ENCODE peak calls at places on chromosomes 16 and 17, in ten cellular contexts. One of them, this sample, is unnamed.

GRCh38 chr17:64786337-64786736 is 124.2 kb upstream of the SMURF2 start:
- DNase-seq in GM04504: no peak
- DNase-seq in stimulated activated CD8-positive, alpha-beta memory T cell treated with anti-CD3 and anti-CD28 coated beads, Interleukin-12 subunit alpha, Interleukin-12 subunit beta, amount 100 ng/mL, for 4 hours: no peak
- DNase-seq in skeletal muscle cell: no peak
- DNase-seq in activated CD8-positive, alpha-beta memory T cell treated with anti-CD3 and anti-CD28 coated beads, Interleukin-2, amount 50 U/mL, for 4 hours: no peak
- DNase-seq in hippocampal formation: no peak
- DNase-seq in tibial artery: peak
- DNase-seq in left cardiac atrium: no peak
- DNase-seq in NCI-H1105 treated with DMSO at 0.1 percent for 48 hours: no peak
- DNase-seq in NCI-H526 treated with DMSO at 0.1 percent for 48 hours: no peak
- DNase-seq in this sample: no peak

GRCh38 chr16:56348168-56349085 is 76.9 kb downstream of the AMFR start:
- DNase-seq in GM04504: no peak
- DNase-seq in stimulated activated CD8-positive, alpha-beta memory T cell treated with anti-CD3 and anti-CD28 coated beads, Interleukin-12 subunit alpha, Interleukin-12 subunit beta, amount 100 ng/mL, for 4 hours: no peak
- DNase-seq in skeletal muscle cell: no peak
- DNase-seq in activated CD8-positive, alpha-beta memory T cell treated with anti-CD3 and anti-CD28 coated beads, Interleukin-2, amount 50 U/mL, for 4 hours: no peak
- DNase-seq in hippocampal formation: no peak
- DNase-seq in tibial artery: no peak
- DNase-seq in left cardiac atrium: peak
- DNase-seq in NCI-H1105 treated with DMSO at 0.1 percent for 48 hours: peak
- DNase-seq in NCI-H526 treated with DMSO at 0.1 percent for 48 hours: peak
- DNase-seq in this sample: no peak

GRCh38 chr16:77408607-77409006 is 26.2 kb downstream of the ADAMTS18 start:
- DNase-seq in GM04504: no peak
- DNase-seq in stimulated activated CD8-positive, alpha-beta memory T cell treated with anti-CD3 and anti-CD28 coated beads, Interleukin-12 subunit alpha, Interleukin-12 subunit beta, amount 100 ng/mL, for 4 hours: no peak
- DNase-seq in skeletal muscle cell: no peak
- DNase-seq in activated CD8-positive, alpha-beta memory T cell treated with anti-CD3 and anti-CD28 coated beads, Interleukin-2, amount 50 U/mL, for 4 hours: no peak
- DNase-seq in hippocampal formation: no peak
- DNase-seq in tibial artery: no peak
- DNase-seq in left cardiac atrium: no peak
- DNase-seq in NCI-H1105 treated with DMSO at 0.1 percent for 48 hours: no peak
- DNase-seq in NCI-H526 treated with DMSO at 0.1 percent for 48 hours: no peak
- DNase-seq in this sample: no peak

GRCh38 chr17:77496831-77497577 is 356.2 kb downstream of the SEC14L1 start:
- DNase-seq in GM04504: no peak
- DNase-seq in stimulated activated CD8-positive, alpha-beta memory T cell treated with anti-CD3 and anti-CD28 coated beads, Interleukin-12 subunit alpha, Interleukin-12 subunit beta, amount 100 ng/mL, for 4 hours: no peak
- DNase-seq in skeletal muscle cell: no peak
- DNase-seq in activated CD8-positive, alpha-beta memory T cell treated with anti-CD3 and anti-CD28 coated beads, Interleukin-2, amount 50 U/mL, for 4 hours: no peak
- DNase-seq in hippocampal formation: no peak
- DNase-seq in tibial artery: no peak
- DNase-seq in left cardiac atrium: no peak
- DNase-seq in NCI-H1105 treated with DMSO at 0.1 percent for 48 hours: no peak
- DNase-seq in NCI-H526 treated with DMSO at 0.1 percent for 48 hours: no peak
- DNase-seq in this sample: no peak

GRCh38 chr17:71427801-71428200 is 693.0 kb upstream of the SOX9 start:
- DNase-seq in GM04504: no peak
- DNase-seq in stimulated activated CD8-positive, alpha-beta memory T cell treated with anti-CD3 and anti-CD28 coated beads, Interleukin-12 subunit alpha, Interleukin-12 subunit beta, amount 100 ng/mL, for 4 hours: no peak
- DNase-seq in skeletal muscle cell: no peak
- DNase-seq in activated CD8-positive, alpha-beta memory T cell treated with anti-CD3 and anti-CD28 coated beads, Interleukin-2, amount 50 U/mL, for 4 hours: no peak
- DNase-seq in hippocampal formation: no peak
- DNase-seq in tibial artery: no peak
- DNase-seq in left cardiac atrium: no peak
- DNase-seq in NCI-H1105 treated with DMSO at 0.1 percent for 48 hours: no peak
- DNase-seq in NCI-H526 treated with DMSO at 0.1 percent for 48 hours: no peak
- DNase-seq in this sample: no peak

GRCh38 chr16:54171855-54172537 is 114.6 kb downstream of the IRX3 start:
- DNase-seq in GM04504: peak
- DNase-seq in stimulated activated CD8-positive, alpha-beta memory T cell treated with anti-CD3 and anti-CD28 coated beads, Interleukin-12 subunit alpha, Interleukin-12 subunit beta, amount 100 ng/mL, for 4 hours: no peak
- DNase-seq in skeletal muscle cell: peak
- DNase-seq in activated CD8-positive, alpha-beta memory T cell treated with anti-CD3 and anti-CD28 coated beads, Interleukin-2, amount 50 U/mL, for 4 hours: no peak
- DNase-seq in hippocampal formation: no peak
- DNase-seq in tibial artery: no peak
- DNase-seq in left cardiac atrium: no peak
- DNase-seq in NCI-H1105 treated with DMSO at 0.1 percent for 48 hours: peak
- DNase-seq in NCI-H526 treated with DMSO at 0.1 percent for 48 hours: peak
- DNase-seq in this sample: no peak

GRCh38 chr16:30926937-30927788 is 3.8 kb downstream of the FBXL19 start:
- DNase-seq in GM04504: no peak
- DNase-seq in stimulated activated CD8-positive, alpha-beta memory T cell treated with anti-CD3 and anti-CD28 coated beads, Interleukin-12 subunit alpha, Interleukin-12 subunit beta, amount 100 ng/mL, for 4 hours: no peak
- DNase-seq in skeletal muscle cell: no peak
- DNase-seq in activated CD8-positive, alpha-beta memory T cell treated with anti-CD3 and anti-CD28 coated beads, Interleukin-2, amount 50 U/mL, for 4 hours: no peak
- DNase-seq in hippocampal formation: no peak
- DNase-seq in tibial artery: no peak
- DNase-seq in left cardiac atrium: no peak
- DNase-seq in NCI-H1105 treated with DMSO at 0.1 percent for 48 hours: no peak
- DNase-seq in NCI-H526 treated with DMSO at 0.1 percent for 48 hours: no peak
- DNase-seq in this sample: no peak

GRCh38 chr17:28335959-28336871 is 654 bp downstream of the TNFAIP1 start:
- DNase-seq in GM04504: peak
- DNase-seq in stimulated activated CD8-positive, alpha-beta memory T cell treated with anti-CD3 and anti-CD28 coated beads, Interleukin-12 subunit alpha, Interleukin-12 subunit beta, amount 100 ng/mL, for 4 hours: no peak
- DNase-seq in skeletal muscle cell: peak
- DNase-seq in activated CD8-positive, alpha-beta memory T cell treated with anti-CD3 and anti-CD28 coated beads, Interleukin-2, amount 50 U/mL, for 4 hours: no peak
- DNase-seq in hippocampal formation: no peak
- DNase-seq in tibial artery: no peak
- DNase-seq in left cardiac atrium: peak
- DNase-seq in NCI-H1105 treated with DMSO at 0.1 percent for 48 hours: peak
- DNase-seq in NCI-H526 treated with DMSO at 0.1 percent for 48 hours: peak
- DNase-seq in this sample: peak

GRCh38 chr17:28372203-28372944 is 880 bp downstream of the SARM1 start:
- DNase-seq in GM04504: no peak
- DNase-seq in stimulated activated CD8-positive, alpha-beta memory T cell treated with anti-CD3 and anti-CD28 coated beads, Interleukin-12 subunit alpha, Interleukin-12 subunit beta, amount 100 ng/mL, for 4 hours: no peak
- DNase-seq in skeletal muscle cell: no peak
- DNase-seq in activated CD8-positive, alpha-beta memory T cell treated with anti-CD3 and anti-CD28 coated beads, Interleukin-2, amount 50 U/mL, for 4 hours: no peak
- DNase-seq in hippocampal formation: no peak
- DNase-seq in tibial artery: no peak
- DNase-seq in left cardiac atrium: no peak
- DNase-seq in NCI-H1105 treated with DMSO at 0.1 percent for 48 hours: peak
- DNase-seq in NCI-H526 treated with DMSO at 0.1 percent for 48 hours: peak
- DNase-seq in this sample: no peak

GRCh38 chr17:6473128-6473767 is 29.0 kb downstream of the PIMREG start:
- DNase-seq in GM04504: peak
- DNase-seq in stimulated activated CD8-positive, alpha-beta memory T cell treated with anti-CD3 and anti-CD28 coated beads, Interleukin-12 subunit alpha, Interleukin-12 subunit beta, amount 100 ng/mL, for 4 hours: peak
- DNase-seq in skeletal muscle cell: no peak
- DNase-seq in activated CD8-positive, alpha-beta memory T cell treated with anti-CD3 and anti-CD28 coated beads, Interleukin-2, amount 50 U/mL, for 4 hours: peak
- DNase-seq in hippocampal formation: peak
- DNase-seq in tibial artery: peak
- DNase-seq in left cardiac atrium: peak
- DNase-seq in NCI-H1105 treated with DMSO at 0.1 percent for 48 hours: peak
- DNase-seq in NCI-H526 treated with DMSO at 0.1 percent for 48 hours: no peak
- DNase-seq in this sample: peak

GRCh38 chr17:2192367-2193028 is 111.1 kb downstream of the SMG6 start:
- DNase-seq in GM04504: peak
- DNase-seq in stimulated activated CD8-positive, alpha-beta memory T cell treated with anti-CD3 and anti-CD28 coated beads, Interleukin-12 subunit alpha, Interleukin-12 subunit beta, amount 100 ng/mL, for 4 hours: peak
- DNase-seq in skeletal muscle cell: peak
- DNase-seq in activated CD8-positive, alpha-beta memory T cell treated with anti-CD3 and anti-CD28 coated beads, Interleukin-2, amount 50 U/mL, for 4 hours: peak
- DNase-seq in hippocampal formation: no peak
- DNase-seq in tibial artery: no peak
- DNase-seq in left cardiac atrium: peak
- DNase-seq in NCI-H1105 treated with DMSO at 0.1 percent for 48 hours: no peak
- DNase-seq in NCI-H526 treated with DMSO at 0.1 percent for 48 hours: no peak
- DNase-seq in this sample: no peak

GRCh38 chr16:72013389-72013788 is 4.8 kb downstream of the DHODH start:
- DNase-seq in GM04504: no peak
- DNase-seq in stimulated activated CD8-positive, alpha-beta memory T cell treated with anti-CD3 and anti-CD28 coated beads, Interleukin-12 subunit alpha, Interleukin-12 subunit beta, amount 100 ng/mL, for 4 hours: no peak
- DNase-seq in skeletal muscle cell: peak
- DNase-seq in activated CD8-positive, alpha-beta memory T cell treated with anti-CD3 and anti-CD28 coated beads, Interleukin-2, amount 50 U/mL, for 4 hours: no peak
- DNase-seq in hippocampal formation: no peak
- DNase-seq in tibial artery: no peak
- DNase-seq in left cardiac atrium: peak
- DNase-seq in NCI-H1105 treated with DMSO at 0.1 percent for 48 hours: no peak
- DNase-seq in NCI-H526 treated with DMSO at 0.1 percent for 48 hours: no peak
- DNase-seq in this sample: no peak

GRCh38 chr16:57539072-57539796 is 2.9 kb upstream of the CCDC102A start:
- DNase-seq in GM04504: no peak
- DNase-seq in stimulated activated CD8-positive, alpha-beta memory T cell treated with anti-CD3 and anti-CD28 coated beads, Interleukin-12 subunit alpha, Interleukin-12 subunit beta, amount 100 ng/mL, for 4 hours: no peak
- DNase-seq in skeletal muscle cell: no peak
- DNase-seq in activated CD8-positive, alpha-beta memory T cell treated with anti-CD3 and anti-CD28 coated beads, Interleukin-2, amount 50 U/mL, for 4 hours: no peak
- DNase-seq in hippocampal formation: no peak
- DNase-seq in tibial artery: no peak
- DNase-seq in left cardiac atrium: peak
- DNase-seq in NCI-H1105 treated with DMSO at 0.1 percent for 48 hours: no peak
- DNase-seq in NCI-H526 treated with DMSO at 0.1 percent for 48 hours: peak
- DNase-seq in this sample: no peak

GRCh38 chr16:66844009-66844341 is 239 bp upstream of the CA7 start:
- DNase-seq in GM04504: no peak
- DNase-seq in stimulated activated CD8-positive, alpha-beta memory T cell treated with anti-CD3 and anti-CD28 coated beads, Interleukin-12 subunit alpha, Interleukin-12 subunit beta, amount 100 ng/mL, for 4 hours: no peak
- DNase-seq in skeletal muscle cell: no peak
- DNase-seq in activated CD8-positive, alpha-beta memory T cell treated with anti-CD3 and anti-CD28 coated beads, Interleukin-2, amount 50 U/mL, for 4 hours: no peak
- DNase-seq in hippocampal formation: no peak
- DNase-seq in tibial artery: no peak
- DNase-seq in left cardiac atrium: no peak
- DNase-seq in NCI-H1105 treated with DMSO at 0.1 percent for 48 hours: no peak
- DNase-seq in NCI-H526 treated with DMSO at 0.1 percent for 48 hours: no peak
- DNase-seq in this sample: no peak

GRCh38 chr17:56994009-56994792 is 16.3 kb downstream of the SCPEP1 start:
- DNase-seq in GM04504: no peak
- DNase-seq in stimulated activated CD8-positive, alpha-beta memory T cell treated with anti-CD3 and anti-CD28 coated beads, Interleukin-12 subunit alpha, Interleukin-12 subunit beta, amount 100 ng/mL, for 4 hours: no peak
- DNase-seq in skeletal muscle cell: peak
- DNase-seq in activated CD8-positive, alpha-beta memory T cell treated with anti-CD3 and anti-CD28 coated beads, Interleukin-2, amount 50 U/mL, for 4 hours: no peak
- DNase-seq in hippocampal formation: no peak
- DNase-seq in tibial artery: no peak
- DNase-seq in left cardiac atrium: no peak
- DNase-seq in NCI-H1105 treated with DMSO at 0.1 percent for 48 hours: no peak
- DNase-seq in NCI-H526 treated with DMSO at 0.1 percent for 48 hours: no peak
- DNase-seq in this sample: no peak

GRCh38 chr17:30997842-30998241 is 27.0 kb downstream of the RNF135 start:
- DNase-seq in GM04504: no peak
- DNase-seq in stimulated activated CD8-positive, alpha-beta memory T cell treated with anti-CD3 and anti-CD28 coated beads, Interleukin-12 subunit alpha, Interleukin-12 subunit beta, amount 100 ng/mL, for 4 hours: no peak
- DNase-seq in skeletal muscle cell: no peak
- DNase-seq in activated CD8-positive, alpha-beta memory T cell treated with anti-CD3 and anti-CD28 coated beads, Interleukin-2, amount 50 U/mL, for 4 hours: no peak
- DNase-seq in hippocampal formation: no peak
- DNase-seq in tibial artery: no peak
- DNase-seq in left cardiac atrium: no peak
- DNase-seq in NCI-H1105 treated with DMSO at 0.1 percent for 48 hours: no peak
- DNase-seq in NCI-H526 treated with DMSO at 0.1 percent for 48 hours: no peak
- DNase-seq in this sample: no peak

GRCh38 chr17:7282752-7283321 is 1.3 kb downstream of the SLC2A4 start:
- DNase-seq in GM04504: no peak
- DNase-seq in stimulated activated CD8-positive, alpha-beta memory T cell treated with anti-CD3 and anti-CD28 coated beads, Interleukin-12 subunit alpha, Interleukin-12 subunit beta, amount 100 ng/mL, for 4 hours: no peak
- DNase-seq in skeletal muscle cell: no peak
- DNase-seq in activated CD8-positive, alpha-beta memory T cell treated with anti-CD3 and anti-CD28 coated beads, Interleukin-2, amount 50 U/mL, for 4 hours: no peak
- DNase-seq in hippocampal formation: no peak
- DNase-seq in tibial artery: no peak
- DNase-seq in left cardiac atrium: no peak
- DNase-seq in NCI-H1105 treated with DMSO at 0.1 percent for 48 hours: no peak
- DNase-seq in NCI-H526 treated with DMSO at 0.1 percent for 48 hours: no peak
- DNase-seq in this sample: no peak

GRCh38 chr17:81251091-81251942 is 12.2 kb downstream of the NDUFAF8 start:
- DNase-seq in GM04504: no peak
- DNase-seq in stimulated activated CD8-positive, alpha-beta memory T cell treated with anti-CD3 and anti-CD28 coated beads, Interleukin-12 subunit alpha, Interleukin-12 subunit beta, amount 100 ng/mL, for 4 hours: no peak
- DNase-seq in skeletal muscle cell: no peak
- DNase-seq in activated CD8-positive, alpha-beta memory T cell treated with anti-CD3 and anti-CD28 coated beads, Interleukin-2, amount 50 U/mL, for 4 hours: no peak
- DNase-seq in hippocampal formation: no peak
- DNase-seq in tibial artery: no peak
- DNase-seq in left cardiac atrium: no peak
- DNase-seq in NCI-H1105 treated with DMSO at 0.1 percent for 48 hours: peak
- DNase-seq in NCI-H526 treated with DMSO at 0.1 percent for 48 hours: peak
- DNase-seq in this sample: no peak

GRCh38 chr16:84088695-84089395 is 27.9 kb downstream of the MBTPS1 start:
- DNase-seq in GM04504: no peak
- DNase-seq in stimulated activated CD8-positive, alpha-beta memory T cell treated with anti-CD3 and anti-CD28 coated beads, Interleukin-12 subunit alpha, Interleukin-12 subunit beta, amount 100 ng/mL, for 4 hours: peak
- DNase-seq in skeletal muscle cell: no peak
- DNase-seq in activated CD8-positive, alpha-beta memory T cell treated with anti-CD3 and anti-CD28 coated beads, Interleukin-2, amount 50 U/mL, for 4 hours: peak
- DNase-seq in hippocampal formation: no peak
- DNase-seq in tibial artery: no peak
- DNase-seq in left cardiac atrium: peak
- DNase-seq in NCI-H1105 treated with DMSO at 0.1 percent for 48 hours: no peak
- DNase-seq in NCI-H526 treated with DMSO at 0.1 percent for 48 hours: no peak
- DNase-seq in this sample: no peak

GRCh38 chr17:81510798-81511549 is 1.6 kb downstream of the ACTG1 start:
- DNase-seq in GM04504: no peak
- DNase-seq in stimulated activated CD8-positive, alpha-beta memory T cell treated with anti-CD3 and anti-CD28 coated beads, Interleukin-12 subunit alpha, Interleukin-12 subunit beta, amount 100 ng/mL, for 4 hours: no peak
- DNase-seq in skeletal muscle cell: no peak
- DNase-seq in activated CD8-positive, alpha-beta memory T cell treated with anti-CD3 and anti-CD28 coated beads, Interleukin-2, amount 50 U/mL, for 4 hours: peak
- DNase-seq in hippocampal formation: no peak
- DNase-seq in tibial artery: peak
- DNase-seq in left cardiac atrium: peak
- DNase-seq in NCI-H1105 treated with DMSO at 0.1 percent for 48 hours: no peak
- DNase-seq in NCI-H526 treated with DMSO at 0.1 percent for 48 hours: no peak
- DNase-seq in this sample: no peak

GRCh38 chr16:81565633-81566032 is 121.0 kb downstream of the CMIP start:
- DNase-seq in GM04504: no peak
- DNase-seq in stimulated activated CD8-positive, alpha-beta memory T cell treated with anti-CD3 and anti-CD28 coated beads, Interleukin-12 subunit alpha, Interleukin-12 subunit beta, amount 100 ng/mL, for 4 hours: no peak
- DNase-seq in skeletal muscle cell: no peak
- DNase-seq in activated CD8-positive, alpha-beta memory T cell treated with anti-CD3 and anti-CD28 coated beads, Interleukin-2, amount 50 U/mL, for 4 hours: no peak
- DNase-seq in hippocampal formation: no peak
- DNase-seq in tibial artery: no peak
- DNase-seq in left cardiac atrium: no peak
- DNase-seq in NCI-H1105 treated with DMSO at 0.1 percent for 48 hours: no peak
- DNase-seq in NCI-H526 treated with DMSO at 0.1 percent for 48 hours: no peak
- DNase-seq in this sample: no peak